ENCODE peak calls at places on chromosome 2, in six cellular contexts. K is AG04450; F is NCI-H1436; C is IMR-90; O is stimulated activated CD4-positive, alpha-beta T cell treated with anti-CD3 and anti-CD28 coated beads, Interleukin-1b, Interleukin-23, amount 100 ng/mL, for 24 hours; E is activated CD8-positive, alpha-beta memory T cell treated with anti-CD3 and anti-CD28 coated beads for 48 hours. T is an unnamed sample.

GRCh38 chr2:206728277-206729199 is 10.3 kb upstream of the DYTN start:
- DNase-seq in F (no peak), K (no peak), C (peak; percentile 32), O (no peak), E (no peak), T (no peak)

GRCh38 chr2:52959801-52960200 is 807.8 kb upstream of the CHAC2 start:
- DNase-seq in F (no peak), K (no peak), E (no peak), C (no peak), O (no peak), T (no peak)

GRCh38 chr2:184305105-184305504 is 293.2 kb upstream of the ZNF804A start:
- DNase-seq in E (no peak), K (no peak), F (no peak), C (no peak), O (no peak), T (no peak)

GRCh38 chr2:163368655-163369054 is 367.2 kb downstream of the FIGN start:
- DNase-seq in F (no peak), O (no peak), C (no peak), K (no peak), E (no peak), T (no peak)

GRCh38 chr2:232913903-232914302 is 43.8 kb downstream of the SNORC start:
- DNase-seq in O (no peak), E (no peak), F (no peak), C (no peak), K (no peak), T (no peak)

GRCh38 chr2:18745431-18746272 is 156.3 kb upstream of the NT5C1B start:
- DNase-seq in F (no peak), C (no peak), K (no peak), O (no peak), E (no peak), T (no peak)

GRCh38 chr2:231713738-231714638 is 5.7 kb downstream of the PTMA start:
- DNase-seq in O (peak; percentile 91), K (peak; percentile 72), C (peak; percentile 87), F (peak; percentile 91), E (peak; percentile 93), T (no peak)

GRCh38 chr2:138012968-138013367 is 48.7 kb downstream of the HNMT start:
- DNase-seq in C (no peak), E (no peak), O (no peak), K (no peak), F (no peak), T (no peak)

GRCh38 chr2:137638932-137639331 is 325.3 kb upstream of the HNMT start:
- DNase-seq in F (no peak), E (no peak), O (no peak), K (no peak), C (no peak), T (no peak)

GRCh38 chr2:143284087-143284675 is 155.0 kb downstream of the ARHGAP15 start:
- DNase-seq in O (no peak), F (peak; percentile 18), C (peak; percentile 50), E (no peak), K (no peak), T (peak; percentile 13)